ENCODE peak calls at places on chromosomes 1 and 21, in four cellular contexts. One of them, this sample, is unnamed.

GRCh38 chr1:4002741-4003140 is 102.7 kb upstream of the C1orf174 start:
- DNase-seq in right cardiac atrium: no peak
- DNase-seq in LoVo: no peak
- DNase-seq in CD4-positive, alpha-beta memory T cell: no peak
- DNase-seq in this sample: no peak

GRCh38 chr1:83905315-83905907 is 93.5 kb downstream of the TTLL7 start:
- DNase-seq in right cardiac atrium: no peak
- DNase-seq in LoVo: peak; percentile 34
- DNase-seq in CD4-positive, alpha-beta memory T cell: no peak
- DNase-seq in this sample: no peak

GRCh38 chr1:33382651-33383415 is 48.1 kb downstream of the PHC2 start:
- DNase-seq in LoVo: no peak
- DNase-seq in right cardiac atrium: peak; percentile 80
- DNase-seq in CD4-positive, alpha-beta memory T cell: no peak
- DNase-seq in this sample: no peak

GRCh38 chr1:161706116-161706482 is 930 bp upstream of the FCRLA start:
- DNase-seq in right cardiac atrium: no peak
- DNase-seq in LoVo: no peak
- DNase-seq in CD4-positive, alpha-beta memory T cell: no peak
- DNase-seq in this sample: no peak

GRCh38 chr1:78101514-78101913 is 55.7 kb downstream of the GIPC2 start:
- DNase-seq in LoVo: peak; percentile 81
- DNase-seq in right cardiac atrium: no peak
- DNase-seq in CD4-positive, alpha-beta memory T cell: no peak
- DNase-seq in this sample: peak; percentile 43

GRCh38 chr1:47564570-47564969 is 126.7 kb downstream of the FOXD2 start:
- DNase-seq in CD4-positive, alpha-beta memory T cell: no peak
- DNase-seq in right cardiac atrium: no peak
- DNase-seq in LoVo: no peak
- DNase-seq in this sample: no peak

GRCh38 chr1:109529895-109530456 is 9.7 kb upstream of the GPR61 start:
- DNase-seq in right cardiac atrium: no peak
- DNase-seq in LoVo: no peak
- DNase-seq in CD4-positive, alpha-beta memory T cell: no peak
- DNase-seq in this sample: no peak

GRCh38 chr1:241362350-241362749 is 5.3 kb upstream of the RGS7 start:
- DNase-seq in LoVo: no peak
- DNase-seq in CD4-positive, alpha-beta memory T cell: no peak
- DNase-seq in right cardiac atrium: no peak
- DNase-seq in this sample: no peak

GRCh38 chr1:208540724-208541123 is 296.5 kb upstream of the PLXNA2 start:
- DNase-seq in right cardiac atrium: no peak
- DNase-seq in LoVo: no peak
- DNase-seq in CD4-positive, alpha-beta memory T cell: no peak
- DNase-seq in this sample: no peak

GRCh38 chr1:96487961-96488360 is 233.6 kb upstream of the PTBP2 start:
- DNase-seq in CD4-positive, alpha-beta memory T cell: no peak
- DNase-seq in right cardiac atrium: peak; percentile 50
- DNase-seq in LoVo: no peak
- DNase-seq in this sample: no peak

GRCh38 chr1:206685256-206685748 is 597 bp downstream of the MAPKAPK2 start:
- DNase-seq in LoVo: no peak
- DNase-seq in CD4-positive, alpha-beta memory T cell: peak; percentile 69
- DNase-seq in right cardiac atrium: peak; percentile 73
- DNase-seq in this sample: no peak

GRCh38 chr1:228937851-228938247 is 202.6 kb downstream of the RHOU start:
- DNase-seq in LoVo: no peak
- DNase-seq in CD4-positive, alpha-beta memory T cell: no peak
- DNase-seq in right cardiac atrium: peak; percentile 69
- DNase-seq in this sample: no peak

GRCh38 chr1:84643183-84643582 is 47.1 kb downstream of the SSX2IP start:
- DNase-seq in right cardiac atrium: no peak
- DNase-seq in LoVo: no peak
- DNase-seq in CD4-positive, alpha-beta memory T cell: no peak
- DNase-seq in this sample: no peak

GRCh38 chr1:76799700-76800099 is 67.6 kb upstream of the ST6GALNAC5 start:
- DNase-seq in CD4-positive, alpha-beta memory T cell: no peak
- DNase-seq in right cardiac atrium: peak; percentile 55
- DNase-seq in LoVo: no peak
- DNase-seq in this sample: no peak

GRCh38 chr1:11797525-11798216 is 8.1 kb downstream of the MTHFR start:
- DNase-seq in LoVo: no peak
- DNase-seq in CD4-positive, alpha-beta memory T cell: no peak
- DNase-seq in right cardiac atrium: peak; percentile 94
- DNase-seq in this sample: no peak

GRCh38 chr1:117284408-117285215 is 73.9 kb upstream of the VTCN1 start:
- DNase-seq in right cardiac atrium: no peak
- DNase-seq in CD4-positive, alpha-beta memory T cell: no peak
- DNase-seq in LoVo: peak; percentile 60
- DNase-seq in this sample: peak; percentile 71

GRCh38 chr1:59752556-59753412 is 62.0 kb upstream of the HOOK1 start:
- DNase-seq in CD4-positive, alpha-beta memory T cell: no peak
- DNase-seq in LoVo: no peak
- DNase-seq in right cardiac atrium: no peak
- DNase-seq in this sample: no peak

GRCh38 chr1:19009882-19010321 is 53.4 kb upstream of the IFFO2 start:
- DNase-seq in LoVo: peak; percentile 77
- DNase-seq in right cardiac atrium: no peak
- DNase-seq in CD4-positive, alpha-beta memory T cell: no peak
- DNase-seq in this sample: no peak

GRCh38 chr1:70779571-70779970 is 268.0 kb downstream of the PTGER3 start:
- DNase-seq in CD4-positive, alpha-beta memory T cell: no peak
- DNase-seq in LoVo: no peak
- DNase-seq in right cardiac atrium: no peak
- DNase-seq in this sample: no peak

GRCh38 chr21:45054927-45055612 is 19.3 kb upstream of the ADARB1 start:
- DNase-seq in LoVo: no peak
- DNase-seq in right cardiac atrium: no peak
- DNase-seq in CD4-positive, alpha-beta memory T cell: no peak
- DNase-seq in this sample: no peak

GRCh38 chr1:15838721-15839120 is 8.8 kb upstream of the SPEN start:
- DNase-seq in right cardiac atrium: no peak
- DNase-seq in LoVo: no peak
- DNase-seq in CD4-positive, alpha-beta memory T cell: no peak
- DNase-seq in this sample: no peak

This sample was measured in LNCaP clone FGC.